ENCODE peak calls at places on chromosomes 11 and 22, in four cellular contexts. C is SK-N-SH, M is H1, K is WTC11. R is an unnamed sample.
A peak's percentile ranks its signal among the peaks of the same experiment; 100 is the strongest.

GRCh38 chr11:114135737-114136151 is 76.2 kb downstream of the ZBTB16 start:
- DNase-seq in C (no peak), M (no peak), K (no peak), R (no peak)

GRCh38 chr22:41216984-41217383 is 11.9 kb downstream of the L3MBTL2 start:
- DNase-seq in K (no peak), C (no peak), M (no peak), R (no peak)

GRCh38 chr11:117917591-117917990 is 11.6 kb downstream of the TMPRSS13 start:
- DNase-seq in K (no peak), M (no peak), C (no peak), R (no peak)

GRCh38 chr11:63020671-63021255 is 5.1 kb upstream of the SLC22A8 start:
- DNase-seq in K (peak; percentile 85), C (peak; percentile 45), M (peak; percentile 97), R (peak; percentile 72)

GRCh38 chr11:95503047-95503446 is 272.0 kb upstream of the SESN3 start:
- DNase-seq in C (no peak), K (no peak), M (no peak), R (no peak)

GRCh38 chr11:20226936-20227335 is 66.7 kb upstream of the DBX1 start:
- DNase-seq in C (no peak), M (no peak), K (no peak), R (no peak)

GRCh38 chr11:47846998-47847397 is 1.2 kb downstream of the NUP160 start:
- DNase-seq in C (no peak), K (no peak), M (no peak), R (no peak)

GRCh38 chr11:121035169-121035755 is 11.4 kb downstream of the TBCEL start:
- DNase-seq in M (no peak), C (no peak), K (no peak), R (no peak)

GRCh38 chr11:72624496-72625201 is 49.6 kb downstream of the PDE2A start:
- DNase-seq in C (no peak), K (no peak), M (no peak), R (no peak)

GRCh38 chr11:65298655-65299179 is 15.9 kb upstream of the CDC42EP2 start:
- DNase-seq in K (no peak), M (no peak), C (no peak), R (no peak)

GRCh38 chr22:43889366-43890253 is 2.2 kb downstream of the PNPLA5 start:
- DNase-seq in K (no peak), M (no peak), C (peak; percentile 23), R (peak; percentile 13)

GRCh38 chr11:36234825-36235224 is 54.4 kb downstream of the COMMD9 start:
- DNase-seq in K (no peak), M (no peak), C (no peak), R (peak; percentile 18)

GRCh38 chr11:131910491-131911387 is 540.3 kb downstream of the NTM start:
- DNase-seq in M (peak; percentile 74), K (peak; percentile 50), C (peak; percentile 73), R (no peak)
- TF ChIP-seq TEAD4 in M (no peak), K (no peak), C (no peak), R (no peak)

GRCh38 chr11:27330633-27331270 is 32.3 kb downstream of the CCDC34 start:
- DNase-seq in M (no peak), C (no peak), K (no peak), R (no peak)

GRCh38 chr11:27328602-27329001 is 34.4 kb downstream of the CCDC34 start:
- DNase-seq in K (peak; percentile 56), M (peak; percentile 48), C (no peak), R (no peak)

GRCh38 chr11:27329867-27330632 is 33.0 kb downstream of the CCDC34 start:
- DNase-seq in C (no peak), K (no peak), M (no peak), R (no peak)

GRCh38 chr11:27331984-27332383 is 31.0 kb downstream of the CCDC34 start:
- DNase-seq in K (no peak), M (no peak), C (no peak), R (no peak)
- TF ChIP-seq TEAD4 in K (no peak), M (no peak), C (no peak), R (no peak)

DNA sequence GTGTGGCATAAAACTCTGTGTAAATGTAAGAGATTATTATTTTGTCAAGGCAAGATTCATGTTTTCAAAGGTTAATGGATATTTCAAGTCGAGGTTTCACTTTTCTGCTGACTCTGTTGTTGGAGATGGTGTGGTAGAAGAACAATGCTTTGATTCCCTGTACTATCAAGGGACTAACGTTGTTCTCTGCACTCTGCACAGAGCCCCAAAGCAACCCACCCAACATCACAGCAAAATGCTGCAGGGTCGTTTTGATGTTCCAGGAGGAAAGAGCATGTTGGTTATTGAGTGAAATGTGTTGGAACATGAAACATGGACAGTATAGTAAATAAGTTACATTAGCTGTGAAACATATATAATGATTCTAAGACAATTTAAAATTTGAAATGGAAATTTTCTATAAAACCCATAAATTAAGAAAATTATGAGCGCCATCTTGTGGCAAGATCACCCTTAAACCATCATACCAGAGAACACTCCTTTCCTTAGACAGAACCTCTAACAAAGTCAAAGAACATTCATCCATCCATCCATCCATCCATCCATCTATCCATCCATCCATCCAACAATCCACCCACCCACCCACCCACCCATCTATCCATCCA is 164.4 kb upstream of the ZBED5 start:
- DNase-seq in K (no peak), M (no peak), C (peak; percentile 32), R (peak; percentile 49)
- TF ChIP-seq TEAD4 in K (no peak), M (no peak), C (no peak), R (no peak)

DNA sequence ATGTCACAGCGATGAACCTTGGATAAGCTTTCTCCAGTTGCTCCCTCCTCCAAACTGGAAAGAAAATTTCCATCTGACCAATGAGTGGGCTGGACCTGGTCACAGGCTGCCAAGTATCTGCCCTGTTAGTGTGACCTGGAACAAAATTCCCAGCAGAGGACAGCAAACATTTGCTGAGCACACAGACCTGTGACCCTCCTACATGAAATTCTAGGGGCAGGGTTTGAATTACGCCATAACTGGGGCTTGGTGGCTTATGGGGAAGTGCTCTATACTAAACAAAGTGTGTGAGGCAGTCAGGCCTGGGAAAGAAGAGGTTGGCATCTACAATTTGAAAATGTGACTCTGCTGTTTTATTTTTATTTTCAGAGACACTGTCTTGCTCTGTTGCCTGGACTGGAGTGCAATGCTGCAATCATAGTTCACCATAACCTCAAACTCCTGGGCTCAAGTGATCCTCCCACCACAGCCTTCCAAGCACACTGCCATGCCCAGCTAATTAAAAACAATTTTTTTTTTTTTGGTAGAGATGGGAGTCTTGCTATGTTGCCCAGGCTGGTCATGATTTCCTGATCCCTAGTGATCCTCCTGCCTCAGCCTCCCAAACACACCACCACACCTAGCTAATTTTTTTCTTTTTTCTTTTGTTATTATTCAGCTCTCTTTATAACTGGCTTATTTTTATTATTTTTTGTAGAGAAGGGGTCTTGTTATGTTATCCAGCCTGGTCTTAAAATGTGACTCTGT is 13.6 kb upstream of the XBP1 start:
- DNase-seq in C (no peak), M (no peak), K (no peak), R (no peak)
- TF ChIP-seq TEAD4 in C (no peak), M (no peak), K (no peak), R (no peak)

DNA sequence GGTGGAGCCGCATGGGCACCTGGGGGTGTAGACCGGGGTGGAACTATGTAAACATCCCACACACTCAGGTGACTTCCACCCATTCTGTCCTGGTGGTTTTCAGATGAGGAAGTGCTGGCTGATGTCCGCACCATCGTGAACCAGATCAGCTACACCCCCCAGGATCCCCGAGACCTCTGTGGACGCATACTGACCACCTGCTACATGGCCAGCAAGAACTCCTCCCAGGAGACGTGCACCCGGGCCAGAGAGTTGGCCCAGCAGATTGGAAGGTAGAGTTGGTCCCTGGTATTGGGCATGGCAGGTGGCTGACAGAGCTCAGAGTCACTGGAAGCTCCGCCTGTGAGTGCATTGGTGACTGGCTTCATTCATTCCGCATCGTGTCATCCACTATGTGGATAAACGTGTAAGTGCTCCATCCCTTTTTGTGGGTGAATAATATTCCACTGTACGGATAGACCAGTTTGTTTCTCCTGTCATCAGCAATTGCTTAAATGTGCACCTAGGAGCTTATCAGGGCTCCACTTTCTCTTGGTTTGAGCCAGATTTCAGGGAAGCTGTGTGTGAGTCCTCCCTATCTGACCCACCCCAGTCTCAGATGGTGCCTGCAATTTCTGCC is 29.9 kb downstream of the NADSYN1 start:
- DNase-seq in C (no peak), M (no peak), K (no peak), R (no peak)
- TF ChIP-seq TEAD4 in C (no peak), M (no peak), K (no peak), R (no peak)

GRCh38 chr11:74729397-74729796 is 1.8 kb downstream of the CHRDL2 start:
- DNase-seq in K (no peak), C (no peak), M (no peak), R (no peak)
- TF ChIP-seq TEAD4 in K (no peak), C (no peak), M (no peak), R (no peak)

GRCh38 chr22:29108137-29108536 is 35.3 kb downstream of the KREMEN1 start:
- DNase-seq in C (no peak), M (no peak), K (no peak), R (no peak)
- TF ChIP-seq TEAD4 in C (peak; percentile 20), M (no peak), K (no peak), R (no peak)

DNA sequence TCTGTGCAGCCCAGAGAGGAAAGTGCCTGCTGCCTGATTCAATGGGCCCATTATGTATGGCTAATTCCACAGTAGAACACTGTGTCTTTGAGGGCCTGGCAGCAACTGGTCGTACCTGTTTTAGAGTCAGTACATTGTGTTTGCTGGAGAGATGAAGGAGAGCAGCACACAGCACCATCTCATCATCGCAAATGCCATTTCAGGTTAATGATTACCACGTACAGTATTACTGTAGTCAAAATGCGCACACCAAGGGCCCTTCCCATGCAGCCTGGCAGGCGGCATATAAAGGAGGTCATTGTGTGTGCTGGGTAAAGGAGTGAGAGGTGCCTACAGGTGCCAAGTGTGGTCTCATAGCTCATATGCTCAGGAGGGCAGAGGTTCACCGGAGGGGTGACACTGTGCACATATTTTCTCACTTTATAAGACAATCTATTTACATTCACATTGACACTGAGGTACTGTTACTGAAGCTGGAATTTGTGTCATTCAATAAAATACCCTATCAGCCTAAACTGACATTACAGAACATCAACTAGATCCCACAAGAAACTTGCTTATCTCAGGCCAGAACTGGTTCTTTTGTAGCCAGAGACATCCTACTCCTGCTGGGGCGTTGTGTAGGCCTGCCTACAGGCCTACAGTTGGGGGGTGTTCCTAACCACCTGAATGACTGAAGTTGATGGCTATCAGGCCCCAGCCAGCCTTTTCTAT is 90.4 kb downstream of the APIP start:
- DNase-seq in C (no peak), M (no peak), K (no peak), R (peak; percentile 26)
- TF ChIP-seq TEAD4 in C (no peak), M (no peak), K (no peak), R (no peak)

DNA sequence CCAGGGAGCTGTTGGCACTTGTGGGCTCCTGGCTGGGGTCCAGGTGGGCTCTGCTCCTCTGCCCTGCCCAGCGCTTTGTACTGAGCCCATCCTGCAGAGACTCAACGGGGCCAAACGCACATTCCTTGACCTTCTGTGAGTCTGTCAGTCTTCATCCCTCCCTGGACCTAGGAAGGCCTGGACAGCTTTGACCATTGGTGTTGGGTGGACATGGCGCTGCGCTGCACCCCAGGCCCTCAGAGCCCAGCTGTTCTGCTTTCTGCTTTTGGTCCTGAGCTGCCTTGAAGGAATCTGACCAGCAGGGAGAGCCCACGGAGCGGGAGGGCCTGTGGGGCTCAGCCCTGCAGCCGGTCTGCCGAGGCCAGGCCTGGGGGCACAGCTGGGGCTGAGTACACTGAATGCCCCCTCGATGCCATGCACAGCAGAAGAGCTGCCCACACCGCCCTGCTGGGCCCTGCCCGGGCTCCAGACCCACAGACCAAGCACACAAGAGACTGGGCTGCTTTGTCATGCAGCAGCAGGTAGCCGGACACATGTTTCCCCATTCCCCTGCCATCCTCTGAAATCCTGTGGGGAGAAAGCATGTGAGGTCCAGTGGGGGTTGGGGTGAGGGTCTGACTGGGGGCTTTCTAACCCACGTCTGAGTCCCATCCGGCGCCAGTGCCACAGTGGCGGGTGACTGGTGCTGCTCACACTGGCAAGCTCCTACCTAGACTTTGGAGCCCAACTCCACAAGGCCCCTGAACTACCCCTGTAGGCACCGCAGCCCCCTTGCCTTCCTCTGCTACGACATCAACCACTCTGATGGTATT is 24.1 kb upstream of the CCDC188 start:
- DNase-seq in K (no peak), M (no peak), C (no peak), R (peak; percentile 73)
- TF ChIP-seq TEAD4 in K (no peak), M (no peak), C (no peak), R (peak; percentile 58)

R was measured in K562.